ENCODE peak calls at places on chromosomes 11 and 22, in six cellular contexts. A, N, R, K, J and E are unnamed samples.

GRCh38 chr11:99814738-99815137 is 794.0 kb downstream of the CNTN5 start:
- DNase-seq in N (no peak), K (no peak), A (no peak), J (no peak), R (no peak), E (no peak)

GRCh38 chr11:57440744-57441414 is 14.0 kb upstream of the SLC43A3 start:
- DNase-seq in A (no peak), K (no peak), R (no peak), J (no peak), N (no peak), E (no peak)

GRCh38 chr22:20026204-20026908 is 5.4 kb downstream of the TANGO2 start:
- DNase-seq in A (no peak), N (no peak), J (no peak), R (no peak), K (no peak), E (no peak)

GRCh38 chr11:61654397-61654829 is 25.8 kb upstream of the DAGLA start:
- DNase-seq in N (no peak), A (peak; percentile 55), J (no peak), K (peak; percentile 21), R (no peak), E (no peak)

GRCh38 chr11:57224537-57224936 is 12.5 kb downstream of the APLNR start:
- DNase-seq in A (no peak), N (no peak), J (no peak), R (no peak), K (no peak), E (no peak)

GRCh38 chr11:8033312-8033715 is 46.2 kb downstream of the EIF3F start:
- DNase-seq in K (peak; percentile 93), N (peak; percentile 79), A (peak; percentile 78), J (peak; percentile 28), R (peak; percentile 40), E (peak; percentile 90)

GRCh38 chr11:129738242-129738641 is 77.4 kb upstream of the TMEM45B start:
- DNase-seq in A (no peak), J (no peak), K (no peak), R (no peak), N (no peak), E (no peak)

GRCh38 chr11:59283825-59284772 is 71.4 kb upstream of the MPEG1 start:
- DNase-seq in A (no peak), N (no peak), J (peak; percentile 26), R (peak; percentile 87), K (peak; percentile 60), E (peak; percentile 70)

GRCh38 chr22:35552186-35552842 is 11.7 kb downstream of the RASD2 start:
- DNase-seq in K (peak; percentile 43), A (no peak), R (peak; percentile 94), N (no peak), J (peak; percentile 70), E (peak; percentile 89)

GRCh38 chr11:64009234-64009633 is 23.0 kb downstream of the OTUB1 start:
- DNase-seq in N (no peak), K (no peak), R (no peak), J (no peak), A (no peak), E (no peak)

GRCh38 chr11:95337175-95337957 is 106.4 kb upstream of the SESN3 start:
- DNase-seq in A (peak; percentile 68), N (peak; percentile 68), R (no peak), K (peak; percentile 82), J (peak; percentile 13), E (peak; percentile 14)

GRCh38 chr11:111886844-111887243 is 7.5 kb downstream of the CFAP68 start:
- DNase-seq in A (no peak), J (no peak), R (no peak), K (no peak), N (no peak), E (no peak)
- H3K27ac ChIP-seq in A (no peak overlapping the region), J (no peak overlapping the region), R (no peak overlapping the region), K (no peak overlapping the region), N (no peak overlapping the region), E (no peak overlapping the region)

GRCh38 chr22:49116486-49116885 is 711.2 kb downstream of the BRD1 start:
- DNase-seq in A (no peak), N (no peak), K (no peak), R (no peak), J (no peak), E (no peak)

GRCh38 chr22:49115186-49115585 is 712.5 kb downstream of the BRD1 start:
- DNase-seq in K (no peak), J (no peak), N (no peak), A (no peak), R (no peak), E (no peak)

GRCh38 chr22:49116021-49116420 is 711.7 kb downstream of the BRD1 start:
- DNase-seq in R (no peak), N (no peak), K (no peak), J (no peak), A (no peak), E (no peak)

GRCh38 chr22:49123621-49124192 is 704.0 kb downstream of the BRD1 start:
- DNase-seq in N (no peak), K (no peak), A (no peak), J (no peak), R (no peak), E (no peak)

GRCh38 chr22:49119551-49119952 is 708.1 kb downstream of the BRD1 start:
- DNase-seq in N (no peak), K (no peak), R (no peak), J (no peak), A (peak; percentile 36), E (no peak)
- H3K27ac ChIP-seq in N (no peak overlapping the region), K (no peak overlapping the region), R (no peak overlapping the region), J (no peak overlapping the region), A (no peak overlapping the region), E (no peak overlapping the region)

GRCh38 chr11:11558352-11558751 is 63.5 kb downstream of the GALNT18 start:
- DNase-seq in N (peak; percentile 81), K (no peak), A (no peak), J (no peak), R (no peak), E (no peak)

GRCh38 chr11:11553595-11553994 is 68.2 kb downstream of the GALNT18 start:
- DNase-seq in A (peak; percentile 24), J (no peak), K (no peak), N (no peak), R (no peak), E (no peak)

GRCh38 chr11:11558826-11559225 is 63.0 kb downstream of the GALNT18 start:
- DNase-seq in N (peak; percentile 77), J (no peak), R (no peak), K (no peak), A (no peak), E (no peak)

GRCh38 chr11:11552688-11553087 is 69.1 kb downstream of the GALNT18 start:
- DNase-seq in A (no peak), J (no peak), R (no peak), N (peak; percentile 77), K (no peak), E (no peak)

GRCh38 chr11:11555228-11555627 is 66.6 kb downstream of the GALNT18 start:
- DNase-seq in A (peak; percentile 54), N (peak; percentile 81), J (no peak), K (no peak), R (no peak), E (peak; percentile 26)
- H3K27ac ChIP-seq in A (peak overlapping the region; percentile 8), N (no peak overlapping the region), J (no peak overlapping the region), K (no peak overlapping the region), R (no peak overlapping the region), E (no peak overlapping the region)

GRCh38 chr22:30062256-30062655 is 18.0 kb upstream of the HORMAD2 start:
- DNase-seq in A (no peak), K (no peak), R (no peak), J (no peak), N (no peak), E (no peak)
- H3K27ac ChIP-seq in A (no peak overlapping the region), K (no peak overlapping the region), R (no peak overlapping the region), J (no peak overlapping the region), N (no peak overlapping the region), E (no peak overlapping the region)

GRCh38 chr11:10413268-10413667 is 41.8 kb upstream of the AMPD3 start:
- DNase-seq in N (no peak), J (peak; percentile 20), A (no peak), K (peak; percentile 26), R (peak; percentile 69), E (no peak)

GRCh38 chr11:10414659-10415058 is 40.4 kb upstream of the AMPD3 start:
- DNase-seq in J (no peak), R (no peak), K (peak; percentile 83), N (no peak), A (peak; percentile 37), E (no peak)

GRCh38 chr11:10412266-10412665 is 42.8 kb upstream of the AMPD3 start:
- DNase-seq in N (no peak), K (no peak), A (no peak), J (no peak), R (no peak), E (no peak)

GRCh38 chr11:10415817-10416392 is 39.2 kb upstream of the AMPD3 start:
- DNase-seq in K (no peak), N (no peak), J (no peak), A (no peak), R (peak; percentile 11), E (no peak)

GRCh38 chr11:10414181-10414580 is 40.9 kb upstream of the AMPD3 start:
- DNase-seq in N (no peak), J (no peak), R (no peak), A (no peak), K (peak; percentile 13), E (no peak)
- H3K27ac ChIP-seq in N (no peak overlapping the region), J (no peak overlapping the region), R (no peak overlapping the region), A (peak overlapping the region; percentile 10), K (no peak overlapping the region), E (no peak overlapping the region)

DNA sequence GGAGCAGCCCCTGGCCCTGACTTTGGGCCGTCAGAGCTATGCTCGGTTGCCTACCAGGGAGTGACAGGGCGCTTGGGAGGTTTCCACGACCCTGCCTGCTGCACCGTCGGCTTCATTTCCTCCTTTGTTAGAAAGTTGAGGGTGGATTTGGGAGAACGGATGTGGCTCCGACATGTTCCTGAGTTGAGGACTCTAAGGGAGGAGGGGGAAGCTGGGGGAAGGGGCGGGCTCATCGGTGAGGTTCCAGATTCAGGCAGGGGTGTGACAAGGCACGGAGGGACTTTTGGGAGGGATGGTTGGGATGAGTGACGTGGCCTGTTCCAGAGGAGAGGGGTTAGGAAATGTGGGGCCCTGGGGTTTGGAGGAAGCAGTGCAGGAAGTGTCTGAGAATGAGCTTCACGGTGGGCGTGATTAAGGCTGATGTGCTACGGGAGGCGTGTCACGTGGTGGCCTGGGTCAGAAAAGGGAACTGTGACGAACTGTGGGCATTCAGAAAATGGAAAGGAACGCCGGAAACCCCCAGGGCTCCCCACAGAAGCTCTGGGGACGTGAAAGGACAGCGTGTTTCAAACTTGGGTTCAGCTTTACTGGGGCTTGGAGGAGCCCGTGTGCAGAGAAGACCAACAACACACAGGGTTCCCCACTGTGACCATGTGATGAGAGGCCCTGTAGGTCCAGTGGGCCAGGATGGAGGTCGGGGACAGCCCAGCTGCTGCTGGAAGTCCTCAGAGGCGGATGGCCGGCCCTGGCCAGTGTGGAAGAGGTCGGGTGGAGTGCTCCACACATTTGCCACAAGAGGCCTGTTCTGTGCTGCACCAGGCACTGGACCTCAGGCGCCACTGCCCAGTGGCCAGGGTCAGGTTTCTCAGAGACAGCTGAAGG is 2.8 kb downstream of the PARVB start:
- DNase-seq in K (peak; percentile 62), R (peak; percentile 79), J (peak; percentile 43), N (peak; percentile 88), A (peak; percentile 72), E (peak; percentile 53)
- H3K27ac ChIP-seq in K (no peak overlapping the region), R (no peak overlapping the region), J (peak overlapping the region; percentile 25), N (peak overlapping the region; percentile 88), A (peak overlapping the region; percentile 93), E (peak overlapping the region; percentile 69)

DNA sequence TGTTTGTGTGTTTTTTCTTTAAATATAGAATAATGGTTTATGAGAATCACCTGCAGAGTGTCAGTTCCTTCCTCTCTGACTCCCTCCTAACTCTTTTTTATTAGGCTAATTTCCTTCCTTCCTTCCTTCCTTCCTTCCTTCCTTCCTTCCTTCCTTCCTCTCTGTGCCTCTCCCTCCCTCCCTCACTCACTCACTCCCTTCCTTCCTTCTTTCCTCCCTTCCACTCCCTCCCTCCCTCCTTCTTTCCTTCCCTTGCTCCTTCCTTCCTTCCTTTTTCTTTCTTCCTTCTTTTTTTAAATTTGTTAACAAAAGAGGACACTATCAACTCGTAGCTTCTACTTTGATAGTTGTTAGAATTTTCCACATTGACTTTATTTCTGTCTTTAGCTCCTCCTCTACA is 152.3 kb upstream of the SEZ6L start:
- DNase-seq in R (no peak), N (no peak), J (no peak), A (no peak), K (no peak), E (no peak)
- H3K27ac ChIP-seq in R (no peak overlapping the region), N (no peak overlapping the region), J (no peak overlapping the region), A (no peak overlapping the region), K (no peak overlapping the region), E (no peak overlapping the region)